ENCODE peak calls at places on chromosome 7, in four cellular contexts. C is lower leg skin; Z is stimulated activated CD4-positive, alpha-beta T cell treated with anti-CD3 and anti-CD28 coated beads, TNF-alpha, amount 100 ng/mL, for 1 hour; B is AG09319. H is an unnamed sample.

GRCh38 chr7:31948041-31948440 is 122.2 kb downstream of the PDE1C start:
- DNase-seq in C (no peak), Z (no peak), B (no peak), H (no peak)

GRCh38 chr7:104855826-104856225 is 158.2 kb upstream of the KMT2E start:
- DNase-seq in C (no peak), Z (no peak), B (peak), H (no peak)

GRCh38 chr7:151376218-151376902 is 33.5 kb downstream of the WDR86 start:
- DNase-seq in C (peak), Z (no peak), B (no peak), H (no peak)

GRCh38 chr7:99106411-99106810 is 37.5 kb downstream of the SMURF1 start:
- DNase-seq in C (no peak), Z (no peak), B (no peak), H (no peak)

GRCh38 chr7:139619367-139619657 is 95.8 kb downstream of the CLEC2L start:
- DNase-seq in C (no peak), Z (no peak), B (peak), H (no peak)

GRCh38 chr7:17661982-17662585 is 278.2 kb downstream of the SNX13 start:
- DNase-seq in C (no peak), Z (no peak), B (no peak), H (no peak)

GRCh38 chr7:127780489-127780888 is 128.5 kb downstream of the SND1 start:
- DNase-seq in C (no peak), Z (no peak), B (no peak), H (no peak)

GRCh38 chr7:47968852-47969774 is 10.3 kb downstream of the HUS1 start:
- DNase-seq in C (no peak), Z (peak), B (no peak), H (peak)

GRCh38 chr7:37833107-37833817 is 15.1 kb upstream of the NME8 start:
- DNase-seq in C (no peak), Z (peak), B (peak), H (peak)

GRCh38 chr7:130733866-130734524 is at the start of gene KLF14:
- DNase-seq in C (no peak), Z (peak), B (no peak), H (peak)

GRCh38 chr7:129502708-129503685 is 666 bp downstream of the SMKR1 start:
- DNase-seq in C (peak), Z (peak), B (no peak), H (no peak)

GRCh38 chr7:140732436-140732835 is 35.9 kb downstream of the NDUFB2 start:
- DNase-seq in C (no peak), Z (no peak), B (no peak), H (no peak)

GRCh38 chr7:19107392-19108147 is 9.9 kb downstream of the TWIST1 start:
- DNase-seq in C (peak), Z (no peak), B (no peak), H (no peak)

GRCh38 chr7:27873006-27873295 is 133.0 kb downstream of the TAX1BP1 start:
- DNase-seq in C (no peak), Z (no peak), B (no peak), H (no peak)

GRCh38 chr7:97342512-97342911 is 225.0 kb downstream of the SDHAF3 start:
- DNase-seq in C (no peak), Z (no peak), B (no peak), H (no peak)

GRCh38 chr7:101205901-101206664 is 5.2 kb upstream of the MOGAT3 start:
- DNase-seq in C (no peak), Z (no peak), B (no peak), H (no peak)

GRCh38 chr7:43764039-43764789 is 5.7 kb downstream of the BLVRA start:
- DNase-seq in C (peak), Z (peak), B (no peak), H (peak)